ENCODE peak calls at places on chromosomes 7 and 10, in five cellular contexts. D is K562, Q is endothelial cell of umbilical vein, Y is IMR-90, L is gastrocnemius medialis. F is an unnamed sample.

GRCh38 chr10:69475433-69475830 is 24.2 kb downstream of the TSPAN15 start:
- DNase-seq in D (no peak), Q (no peak), Y (no peak), L (no peak), F (no peak)

GRCh38 chr7:147282204-147282603 is 1165.6 kb downstream of the CNTNAP2 start:
- DNase-seq in D (no peak), Q (no peak), Y (no peak), L (no peak), F (no peak)

GRCh38 chr7:13107291-13107690 is 419.9 kb downstream of the ARL4A start:
- DNase-seq in D (no peak), Q (no peak), Y (peak; percentile 55), L (no peak), F (no peak)

GRCh38 chr7:30950197-30950596 is 13.6 kb upstream of the GHRHR start:
- DNase-seq in D (no peak), Q (no peak), Y (no peak), L (no peak), F (no peak)

GRCh38 chr10:44619975-44620374 is 235.1 kb upstream of the CXCL12 start:
- DNase-seq in D (no peak), Q (no peak), Y (no peak), L (no peak), F (no peak)

GRCh38 chr10:22427101-22427500 is 81.8 kb downstream of the SPAG6 start:
- DNase-seq in D (peak; percentile 80), Q (peak; percentile 22), Y (peak; percentile 72), L (no peak), F (no peak)

GRCh38 chr10:79149662-79150443 is 81.1 kb downstream of the ZMIZ1 start:
- DNase-seq in D (peak; percentile 97), Q (no peak), Y (peak; percentile 61), L (peak; percentile 76), F (peak; percentile 39)

GRCh38 chr7:46881507-46882127 is 700.3 kb downstream of the TNS3 start:
- DNase-seq in D (no peak), Q (peak; percentile 29), Y (no peak), L (no peak), F (no peak)

GRCh38 chr10:34824870-34825269 is 9.8 kb upstream of the PARD3 start:
- DNase-seq in D (no peak), Q (no peak), Y (no peak), L (no peak), F (no peak)

GRCh38 chr7:117157121-117157870 is 165.6 kb downstream of the WNT2 start:
- DNase-seq in D (peak; percentile 36), Q (peak; percentile 85), Y (peak; percentile 87), L (no peak), F (no peak)

GRCh38 chr7:118245267-118246040 is 20.9 kb downstream of the ANKRD7 start:
- DNase-seq in D (no peak), Q (no peak), Y (no peak), L (no peak), F (no peak)

GRCh38 chr10:19788075-19788686 is 28.1 kb upstream of the PLXDC2 start:
- DNase-seq in D (peak; percentile 39), Q (peak; percentile 40), Y (peak; percentile 73), L (no peak), F (no peak)

GRCh38 chr7:114466911-114467310 is 52.3 kb downstream of the FOXP2 start:
- DNase-seq in D (no peak), Q (peak; percentile 78), Y (peak; percentile 19), L (no peak), F (no peak)

GRCh38 chr7:150421831-150422230 is 28.6 kb upstream of the GIMAP8 start:
- DNase-seq in D (no peak), Q (no peak), Y (no peak), L (no peak), F (no peak)

GRCh38 chr7:17275749-17276671 is 22.4 kb upstream of the AHR start:
- DNase-seq in D (no peak), Q (peak; percentile 52), Y (peak; percentile 97), L (no peak), F (no peak)

GRCh38 chr7:141585592-141586510 is 34.6 kb downstream of the AGK start:
- DNase-seq in D (no peak), Q (no peak), Y (peak; percentile 95), L (no peak), F (no peak)

GRCh38 chr10:109205929-109206585 is 717.3 kb downstream of the XPNPEP1 start:
- DNase-seq in D (no peak), Q (no peak), Y (peak; percentile 93), L (no peak), F (no peak)

GRCh38 chr10:102678842-102679289 is 34.6 kb downstream of the TRIM8 start:
- DNase-seq in D (peak; percentile 76), Q (peak; percentile 68), Y (peak; percentile 52), L (peak; percentile 39), F (no peak)

GRCh38 chr10:62779487-62780248 is 24.9 kb upstream of the ADO start:
- DNase-seq in D (no peak), Q (peak; percentile 9), Y (peak; percentile 4), L (no peak), F (no peak)

GRCh38 chr10:78896169-78896931 is 172.4 kb upstream of the ZMIZ1 start:
- DNase-seq in D (no peak), Q (no peak), Y (no peak), L (peak; percentile 15), F (no peak)

GRCh38 chr10:22606164-22606614 is 108.2 kb downstream of the PIP4K2A start:
- DNase-seq in D (peak; percentile 47), Q (peak; percentile 14), Y (peak; percentile 59), L (no peak), F (no peak)

DNA sequence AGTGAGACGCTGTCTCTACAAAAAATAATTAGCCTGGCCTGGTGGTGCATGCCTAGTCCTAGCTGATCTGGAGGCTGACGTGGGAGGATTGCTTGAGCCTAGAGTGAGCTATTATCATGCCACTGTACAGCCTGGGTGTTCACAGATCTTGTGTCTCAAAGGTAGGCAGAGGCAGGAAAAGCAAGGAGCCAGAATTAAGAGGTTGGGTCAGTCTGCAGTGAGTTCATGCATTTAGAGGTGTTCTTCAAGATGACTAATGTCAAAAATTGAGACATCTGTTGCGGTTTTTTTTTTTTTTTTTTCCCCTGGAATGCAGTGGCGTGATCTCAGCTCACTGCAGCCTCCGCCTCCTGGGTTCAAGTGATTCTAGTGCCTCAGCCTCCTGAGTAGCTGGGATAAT is 5.4 kb downstream of the PPIA start:
- DNase-seq in D (no peak), Q (no peak), Y (peak; percentile 37), L (no peak), F (no peak)
- TF ChIP-seq POLR2A in D (peak; percentile 24), Q (peak; percentile 47), Y (no peak), L (no peak), F (no peak)

GRCh38 chr10:92184977-92185376 is 105.9 kb downstream of the CPEB3 start:
- DNase-seq in D (no peak), Q (no peak), Y (no peak), L (peak; percentile 22), F (no peak)

GRCh38 chr10:92177546-92177945 is 113.3 kb downstream of the CPEB3 start:
- DNase-seq in D (no peak), Q (no peak), Y (peak; percentile 2), L (no peak), F (no peak)

GRCh38 chr10:92183199-92183598 is 107.7 kb downstream of the CPEB3 start:
- DNase-seq in D (peak; percentile 3), Q (no peak), Y (no peak), L (no peak), F (no peak)

GRCh38 chr10:92180326-92180881 is 110.5 kb downstream of the CPEB3 start:
- DNase-seq in D (no peak), Q (no peak), Y (no peak), L (no peak), F (no peak)

GRCh38 chr10:92181575-92181974 is 109.3 kb downstream of the CPEB3 start:
- DNase-seq in D (peak; percentile 1), Q (peak; percentile 58), Y (no peak), L (no peak), F (no peak)
- TF ChIP-seq CTCF in D (peak; percentile 11), Q (peak; percentile 7), Y (peak; percentile 14), L (no peak), F (no peak)

GRCh38 chr10:71236822-71237682 is 24.7 kb downstream of the UNC5B start:
- DNase-seq in D (no peak), Q (no peak), Y (no peak), L (no peak), F (no peak)

GRCh38 chr10:71239946-71240795 is 27.8 kb downstream of the UNC5B start:
- DNase-seq in D (no peak), Q (peak; percentile 30), Y (no peak), L (no peak), F (no peak)

GRCh38 chr10:71239131-71239915 is 27.0 kb downstream of the UNC5B start:
- DNase-seq in D (no peak), Q (no peak), Y (no peak), L (no peak), F (no peak)

GRCh38 chr10:71237843-71238623 is 25.7 kb downstream of the UNC5B start:
- DNase-seq in D (no peak), Q (no peak), Y (no peak), L (no peak), F (no peak)

DNA sequence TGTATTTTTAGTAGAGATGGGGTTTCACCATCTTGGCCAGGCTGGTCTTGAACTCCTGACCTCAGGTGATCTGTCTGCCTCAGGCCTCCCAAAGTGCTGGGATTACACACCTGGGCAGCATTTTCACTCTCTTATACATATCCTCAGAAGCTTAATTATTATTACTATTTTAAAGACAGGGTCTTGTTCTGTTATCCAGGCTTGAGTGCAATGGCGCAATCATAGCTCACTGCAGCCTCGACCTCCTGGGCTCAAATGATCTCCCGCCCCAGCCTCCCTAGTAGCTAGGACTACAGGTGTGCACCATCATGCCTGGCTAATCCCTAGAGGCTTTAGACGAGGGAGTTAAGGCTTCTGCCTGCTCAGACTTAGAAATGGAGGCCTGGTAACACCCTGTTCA is 26.3 kb downstream of the UNC5B start:
- DNase-seq in D (no peak), Q (no peak), Y (no peak), L (no peak), F (no peak)
- TF ChIP-seq POLR2A in D (no peak), Q (no peak), Y (no peak), L (no peak), F (no peak)

GRCh38 chr10:73910401-73910763 is 550 bp upstream of the PLAU start:
- DNase-seq in D (peak; percentile 64), Q (no peak), Y (peak; percentile 43), L (no peak), F (no peak)
- TF ChIP-seq CTCF in D (peak; percentile 25), Q (no peak), Y (no peak), L (no peak), F (no peak)

GRCh38 chr7:74656911-74657691 is 417 bp upstream of the GTF2I start:
- DNase-seq in D (peak; percentile 99), Q (peak; percentile 97), Y (peak; percentile 95), L (peak; percentile 98), F (peak; percentile 90)
- TF ChIP-seq POLR2A in D (peak; percentile 83), Q (peak; percentile 66), Y (peak; percentile 11), L (peak; percentile 46), F (peak; percentile 80)

F was measured in esophagus squamous epithelium.